ENCODE peak calls at places on chromosomes 3 and 15, in five cellular contexts. G is lung; L is ovary; J is activated CD8-positive, alpha-beta memory T cell treated with anti-CD3 and anti-CD28 coated beads for 24 hours; Y is Right ventricle myocardium superior. H is an unnamed sample.

GRCh38 chr3:44886561-44886960 is 12.2 kb downstream of the TGM4 start:
- DNase-seq in L (no peak), Y (no peak), G (no peak), J (no peak), H (no peak)

GRCh38 chr3:10747341-10747740 is 68.7 kb upstream of the SLC6A11 start:
- DNase-seq in L (no peak), Y (no peak), G (no peak), J (no peak), H (no peak)

GRCh38 chr3:47294392-47294791 is 11.6 kb downstream of the KLHL18 start:
- DNase-seq in Y (no peak), J (peak), G (no peak), L (no peak), H (no peak)

GRCh38 chr3:177396707-177397106 is 199.4 kb upstream of the TBL1XR1 start:
- DNase-seq in L (no peak), J (no peak), G (no peak), Y (no peak), H (no peak)

GRCh38 chr3:45947361-45947760 is 4.1 kb downstream of the CXCR6 start:
- DNase-seq in G (no peak), J (peak), L (no peak), Y (no peak), H (no peak)

GRCh38 chr15:101198820-101199219 is 53.0 kb downstream of the CHSY1 start:
- DNase-seq in G (no peak), L (no peak), J (no peak), Y (no peak), H (no peak)

GRCh38 chr3:43707266-43707665 is 16.5 kb downstream of the ABHD5 start:
- DNase-seq in Y (no peak), G (no peak), L (no peak), J (no peak), H (no peak)

GRCh38 chr3:77491961-77492360 is 452.1 kb downstream of the ROBO2 start:
- DNase-seq in J (no peak), L (no peak), Y (no peak), G (no peak), H (no peak)

GRCh38 chr3:156604642-156605144 is 49.8 kb upstream of the SSR3 start:
- DNase-seq in Y (no peak), G (no peak), J (no peak), L (no peak), H (no peak)

GRCh38 chr3:37229740-37230139 is 55.4 kb upstream of the LRRFIP2 start:
- DNase-seq in L (no peak), G (no peak), J (no peak), Y (no peak), H (no peak)

H was measured in naive thymus-derived CD8-positive, alpha-beta T cell.